ENCODE peak calls at places on chromosomes 3 and 15, in nine cellular contexts. K is stomach; D is cardiac muscle cell; J is CD4-positive, CD25-positive, alpha-beta regulatory T cell; V is K562; G is heart right ventricle; I is MM.1S; O is CD8-positive, alpha-beta memory T cell; X is body of pancreas. L is an unnamed sample.

GRCh38 chr15:99450896-99451358 is 114.9 kb upstream of the MEF2A start:
- DNase-seq in K (peak; percentile 46), D (no peak), J (peak; percentile 14), V (peak; percentile 39), G (peak; percentile 91), I (no peak), O (no peak), X (peak; percentile 48), L (peak; percentile 89)

GRCh38 chr3:167829057-167829456 is 93.5 kb downstream of the SERPINI1 start:
- DNase-seq in K (no peak), D (peak; percentile 12), J (no peak), V (no peak), G (no peak), I (no peak), O (no peak), X (no peak), L (no peak)

GRCh38 chr15:65952425-65953053 is 83.2 kb downstream of the RAB11A start:
- DNase-seq in K (no peak), D (peak; percentile 88), J (no peak), V (no peak), G (peak; percentile 21), I (peak; percentile 29), O (no peak), X (no peak), L (peak; percentile 66)

GRCh38 chr3:28240440-28240839 is 979 bp upstream of the CMC1 start:
- DNase-seq in K (no peak), D (no peak), J (no peak), V (no peak), G (no peak), I (no peak), O (no peak), X (no peak), L (no peak)

GRCh38 chr15:75672646-75673425 is 25.1 kb downstream of the SNX33 start:
- DNase-seq in K (peak; percentile 62), D (peak; percentile 56), J (no peak), V (no peak), G (no peak), I (no peak), O (no peak), X (peak; percentile 64), L (peak; percentile 82)

GRCh38 chr15:69718916-69719315 is 266.3 kb downstream of the RPLP1 start:
- DNase-seq in K (no peak), D (no peak), J (no peak), V (no peak), G (peak; percentile 12), I (peak; percentile 36), O (peak; percentile 20), X (no peak), L (no peak)

GRCh38 chr3:173529062-173529711 is 131.6 kb downstream of the NLGN1 start:
- DNase-seq in K (no peak), D (peak; percentile 40), J (no peak), V (peak; percentile 2), G (no peak), I (peak; percentile 88), O (no peak), X (peak; percentile 26), L (no peak)

GRCh38 chr15:33089878-33090757 is 104.4 kb downstream of the FMN1 start:
- DNase-seq in K (no peak), D (no peak), J (no peak), V (no peak), G (no peak), I (peak; percentile 53), O (no peak), X (no peak), L (no peak)

GRCh38 chr3:135311699-135312098 is 516.6 kb downstream of the EPHB1 start:
- DNase-seq in K (no peak), D (no peak), J (no peak), V (no peak), G (no peak), I (no peak), O (no peak), X (no peak), L (no peak)

DNA sequence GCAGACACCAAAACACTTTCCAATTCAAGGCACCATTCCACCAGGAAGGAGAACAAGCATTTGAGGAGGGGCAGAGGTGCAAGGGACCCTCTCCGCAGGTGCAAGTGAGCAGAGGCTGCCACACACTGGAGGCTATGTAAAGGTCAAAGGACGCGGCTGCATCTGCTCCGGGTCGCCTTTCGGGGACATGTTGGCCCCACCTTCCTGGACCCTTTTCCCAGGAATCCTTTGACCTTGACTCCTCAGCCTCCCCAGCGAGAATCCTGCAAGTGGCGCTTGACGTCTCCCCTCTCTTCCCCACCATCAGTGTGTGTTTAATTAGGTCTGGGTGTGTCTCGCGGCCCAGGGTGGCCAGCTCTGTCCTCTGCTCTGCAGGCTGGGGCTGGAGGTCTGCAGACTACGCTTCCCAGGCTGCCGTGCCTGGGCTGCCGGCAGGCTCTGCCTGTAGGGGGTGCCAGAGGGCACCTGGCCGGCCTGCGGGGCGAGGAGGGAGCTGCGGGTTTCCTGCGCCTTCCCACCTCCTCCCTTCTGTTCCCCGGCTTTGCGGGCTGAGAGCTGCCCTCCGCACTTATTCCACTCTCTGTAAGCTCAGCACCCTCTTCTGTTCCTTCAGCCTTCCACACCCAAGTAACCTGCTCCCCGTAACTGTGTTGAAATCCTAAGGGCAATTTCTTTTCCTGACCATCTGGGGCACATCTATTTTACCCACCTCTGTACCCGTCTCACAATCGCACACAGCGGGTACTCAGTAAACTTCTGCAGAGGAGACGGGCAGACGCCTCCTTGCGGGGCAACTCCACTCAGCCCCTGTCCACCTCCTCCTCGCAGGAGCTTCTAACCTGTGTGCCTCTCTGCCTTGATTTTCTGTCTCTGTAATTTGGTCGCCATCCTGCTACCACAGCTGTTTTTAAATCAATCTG is 129.8 kb downstream of the NSMCE3 start:
- DNase-seq in K (peak; percentile 38), D (peak; percentile 79), J (no peak), V (peak; percentile 85), G (no peak), I (peak; percentile 34), O (peak; percentile 12), X (peak; percentile 70), L (peak; percentile 71)
- H3K4me3 ChIP-seq in K (no peak overlapping the region), D (no peak overlapping the region), J (no peak overlapping the region), V (no peak overlapping the region), G (no peak overlapping the region), I (no peak overlapping the region), O (no peak overlapping the region), X (no peak overlapping the region), L (no peak overlapping the region)

DNA sequence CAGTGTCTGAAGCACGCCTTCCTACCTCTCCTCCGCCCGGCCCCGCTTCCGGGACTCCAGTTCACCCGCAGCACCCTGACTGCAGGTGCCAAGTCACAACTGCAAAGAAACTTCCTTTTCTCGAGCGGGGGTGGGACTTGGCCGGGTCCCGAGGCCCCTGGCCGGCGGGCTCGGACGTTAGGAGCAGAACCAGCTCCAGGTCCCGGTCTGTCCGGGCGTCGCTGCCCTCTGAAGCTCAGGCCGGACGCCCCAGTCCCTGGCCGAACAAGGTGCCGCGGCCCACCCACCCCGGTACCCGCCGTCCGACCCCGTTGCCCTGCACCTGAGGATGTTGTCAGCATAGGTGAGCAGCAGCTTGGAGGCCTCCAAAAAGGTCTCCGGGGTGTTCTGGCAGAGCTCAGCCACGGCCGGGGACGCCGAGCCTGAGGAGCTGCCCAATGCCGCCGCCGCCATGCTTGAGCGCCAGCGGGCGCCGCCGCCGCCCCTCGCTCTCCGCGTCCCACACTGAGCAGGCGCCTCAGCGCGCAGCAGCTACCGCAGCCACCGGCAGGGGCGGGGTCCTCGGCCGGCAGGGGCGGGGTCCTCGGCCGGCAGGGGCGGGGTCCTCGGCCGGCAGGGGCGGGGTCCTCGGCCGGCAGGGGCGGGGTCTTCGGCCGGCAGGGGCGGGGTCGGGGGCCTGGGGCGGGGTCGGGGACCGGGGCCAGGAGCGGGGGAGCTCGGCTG is at the start of gene NGLY1:
- DNase-seq in K (peak; percentile 89), D (peak; percentile 93), J (peak; percentile 79), V (peak; percentile 96), G (peak; percentile 81), I (peak; percentile 87), O (peak; percentile 79), X (peak; percentile 88), L (peak; percentile 95)
- H3K4me1 ChIP-seq in K (peaks cover 36% of the 10 kb centered on the region), D (peaks cover 11% of the 10 kb centered on the region), J (peaks cover 33% of the 10 kb centered on the region), V (peaks cover 37% of the 10 kb centered on the region), G (peaks cover 21% of the 10 kb centered on the region), I (peaks cover 21% of the 10 kb centered on the region), O (peaks cover 31% of the 10 kb centered on the region), X (peaks cover 44% of the 10 kb centered on the region), L (peaks cover 3% of the 10 kb centered on the region)

DNA sequence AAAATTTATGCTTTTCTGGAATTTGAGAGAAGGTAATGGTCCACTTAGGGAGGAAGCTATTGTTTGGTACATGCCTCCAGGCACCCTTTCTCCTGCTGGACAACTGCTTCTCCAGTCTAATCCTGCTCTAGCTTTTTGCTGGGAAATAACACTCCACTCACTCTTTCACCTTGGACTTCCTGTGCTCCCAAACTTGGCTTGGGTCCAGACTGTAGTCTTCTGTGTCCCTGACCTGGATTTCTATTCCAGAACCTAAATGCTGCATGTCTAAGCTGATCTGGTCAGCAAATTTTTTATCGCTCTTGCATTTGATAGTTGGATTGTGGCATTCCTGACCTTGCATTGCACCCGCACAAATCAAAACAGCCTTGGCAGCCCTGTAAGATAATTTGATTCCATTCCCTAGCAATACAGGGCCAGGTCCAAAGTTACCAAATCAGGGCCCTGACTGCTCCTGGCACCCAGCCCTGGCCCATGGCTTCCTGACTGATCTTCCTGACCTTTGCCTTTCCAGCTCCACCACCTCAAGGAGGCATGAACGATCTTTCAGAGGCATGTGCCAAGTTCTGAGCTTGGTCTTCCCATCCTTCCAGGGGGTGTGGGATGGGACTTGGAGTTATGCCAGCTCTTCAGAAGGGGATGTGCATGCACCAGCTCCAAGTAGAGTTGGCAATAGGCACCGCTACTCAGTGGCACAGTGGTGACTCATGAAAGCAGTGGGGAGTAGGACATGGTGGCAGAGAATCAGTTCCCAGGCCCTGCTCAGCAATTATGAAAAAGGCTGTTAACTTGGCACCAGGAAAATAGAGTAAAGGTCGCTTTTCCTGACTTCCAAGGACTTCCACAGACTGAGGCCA is 43.9 kb upstream of the GOLGA8J start:
- DNase-seq in K (no peak), D (no peak), J (no peak), V (no peak), G (no peak), I (no peak), O (no peak), X (peak; percentile 58), L (no peak)
- H3K4me3 ChIP-seq in K (no peak overlapping the region), D (no peak overlapping the region), J (no peak overlapping the region), V (no peak overlapping the region), G (no peak overlapping the region), I (no peak overlapping the region), O (no peak overlapping the region), X (no peak overlapping the region), L (no peak overlapping the region)

DNA sequence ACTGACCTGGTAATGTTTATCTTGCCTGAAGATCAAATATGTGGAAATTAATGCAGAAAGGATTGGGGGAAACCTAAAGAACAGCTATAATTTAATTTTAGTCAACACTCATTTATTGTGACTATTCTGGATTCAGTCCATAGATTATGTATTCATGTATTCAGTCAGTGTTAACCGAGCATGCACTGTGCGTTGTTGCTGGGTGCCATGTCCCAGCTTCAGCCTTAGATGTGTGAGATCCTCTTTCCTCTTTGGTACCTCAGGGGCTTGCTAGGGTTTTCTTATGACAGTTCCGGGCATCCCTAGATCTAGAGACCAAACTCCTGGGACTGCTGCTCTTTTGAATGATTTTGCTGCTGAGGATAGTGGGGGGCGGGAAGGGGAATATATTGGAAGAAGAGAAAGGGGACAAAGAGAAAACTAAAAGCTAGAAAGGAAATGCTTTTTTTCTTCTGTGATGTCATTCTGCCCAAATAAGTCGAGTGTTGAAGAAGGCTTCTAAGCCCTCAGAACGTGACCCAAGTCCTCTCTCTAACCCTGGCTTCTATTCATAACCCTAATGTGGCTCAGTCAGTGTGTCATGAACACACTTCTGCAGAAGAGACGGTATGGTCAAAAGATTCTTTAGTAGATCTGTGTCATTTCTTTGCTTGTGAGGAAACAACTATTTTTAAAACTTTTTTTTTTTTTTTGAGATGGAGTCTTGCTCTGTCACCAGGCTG is 33.5 kb downstream of the STARD9 start:
- DNase-seq in K (no peak), D (no peak), J (no peak), V (no peak), G (no peak), I (no peak), O (no peak), X (no peak), L (no peak)
- H3K4me1 ChIP-seq in K (peaks cover 45% of the 10 kb centered on the region), D (peaks cover 10% of the 10 kb centered on the region), J (peaks cover 43% of the 10 kb centered on the region), V (peaks cover 32% of the 10 kb centered on the region), G (peaks cover 65% of the 10 kb centered on the region), I (peaks cover 46% of the 10 kb centered on the region), O (peaks cover 36% of the 10 kb centered on the region), X (peaks cover 7% of the 10 kb centered on the region), L (peaks cover 7% of the 10 kb centered on the region)

GRCh38 chr15:70761931-70762468 is 1.4 kb downstream of the UACA start:
- DNase-seq in K (no peak), D (no peak), J (no peak), V (no peak), G (no peak), I (no peak), O (no peak), X (no peak), L (no peak)
- H3K4me3 ChIP-seq in K (peak overlapping the region; percentile 93), D (peak overlapping the region; percentile 83), J (no peak overlapping the region), V (no peak overlapping the region), G (peak overlapping the region; percentile 84), I (peak overlapping the region; percentile 70), O (no peak overlapping the region), X (peak overlapping the region; percentile 77), L (peak overlapping the region; percentile 80)